ENCODE peak calls at places on chromosomes 13 and 19, in eight cellular contexts. H is Peyer's patch, N is GM23338, I is psoas muscle, G is neural progenitor cell, J is colonic mucosa, B is heart right ventricle, K is testis. P is an unnamed sample. For H3K4me1 and H3K27me3, the result is how much of the 10 kb centered on the place peaks cover.

GRCh38 chr19:48915757-48916156 is 15.6 kb downstream of the NUCB1 start:
- DNase-seq in B (no peak), G (no peak), N (no peak), H (no peak), I (no peak), K (no peak), J (no peak), P (no peak)

GRCh38 chr19:30070198-30070969 is 128.3 kb downstream of the URI1 start:
- DNase-seq in G (peak), I (no peak), K (no peak), B (no peak), N (no peak), H (peak), J (no peak), P (no peak)

GRCh38 chr13:108924154-108924940 is 294.9 kb downstream of the MYO16 start:
- DNase-seq in G (no peak), H (no peak), N (no peak), K (no peak), B (no peak), J (no peak), I (no peak), P (no peak)

GRCh38 chr13:79533781-79534400 is 52.9 kb downstream of the NDFIP2 start:
- DNase-seq in H (no peak), J (no peak), I (no peak), K (no peak), N (no peak), G (no peak), B (no peak), P (no peak)

GRCh38 chr13:45108716-45109706 is 11.3 kb upstream of the GTF2F2 start:
- DNase-seq in G (no peak), N (peak), I (peak), H (peak), K (peak), B (no peak), J (no peak), P (no peak)

GRCh38 chr13:64007334-64007733 is 2591.7 kb upstream of the PCDH20 start:
- DNase-seq in J (no peak), H (no peak), I (no peak), B (no peak), K (no peak), G (no peak), N (no peak), P (no peak)

GRCh38 chr19:6216996-6217751 is 62.6 kb downstream of the MLLT1 start:
- DNase-seq in K (peak), G (peak), J (no peak), I (no peak), B (peak), N (peak), H (no peak), P (no peak)

GRCh38 chr13:69623973-69624372 is 483.7 kb upstream of the ATXN8OS start:
- DNase-seq in B (no peak), I (no peak), N (no peak), K (no peak), H (no peak), G (no peak), J (no peak), P (no peak)

GRCh38 chr19:10639836-10640235 is 14.3 kb upstream of the ILF3 start:
- DNase-seq in G (no peak), N (no peak), K (no peak), I (no peak), B (no peak), H (no peak), J (no peak), P (no peak)

GRCh38 chr13:112705286-112705685 is 15.4 kb downstream of the ATP11A start:
- DNase-seq in G (no peak), I (no peak), N (no peak), J (no peak), H (peak), B (no peak), K (no peak), P (no peak)

GRCh38 chr13:83878691-83879410 is 3.4 kb downstream of the SLITRK1 start:
- DNase-seq in J (no peak), I (no peak), N (peak), H (no peak), G (peak), K (no peak), B (no peak), P (no peak)

GRCh38 chr19:10452726-10453620 is 32.6 kb downstream of the PDE4A start:
- DNase-seq in K (peak), B (no peak), I (no peak), H (no peak), J (no peak), G (no peak), N (no peak), P (no peak)

GRCh38 chr19:45424191-45425058 is 708 bp upstream of the ERCC1 start:
- DNase-seq in N (peak), J (peak), I (peak), B (peak), K (peak), H (peak), G (peak), P (peak)

GRCh38 chr13:58018020-58018419 is 386.5 kb downstream of the PCDH17 start:
- DNase-seq in H (no peak), K (no peak), J (no peak), G (no peak), N (no peak), I (no peak), B (no peak), P (no peak)

GRCh38 chr13:105342421-105342820 is 1193.0 kb downstream of the EFNB2 start:
- DNase-seq in N (no peak), G (no peak), B (no peak), I (no peak), H (no peak), K (no peak), J (no peak), P (no peak)

GRCh38 chr13:63425131-63425530 is 2009.5 kb upstream of the PCDH20 start:
- DNase-seq in K (no peak), G (no peak), B (no peak), J (no peak), N (no peak), H (no peak), I (no peak), P (no peak)

GRCh38 chr13:62320129-62320724 is 904.6 kb upstream of the PCDH20 start:
- DNase-seq in I (no peak), N (peak), G (peak), K (no peak), H (no peak), B (no peak), J (no peak), P (no peak)

GRCh38 chr19:31413353-31413752 is 64.1 kb upstream of the TSHZ3 start:
- DNase-seq in H (no peak), B (no peak), K (no peak), G (no peak), I (no peak), J (no peak), N (no peak), P (no peak)

GRCh38 chr13:24178847-24179845 is 18.6 kb downstream of the SPATA13 start:
- DNase-seq in I (no peak), G (no peak), N (no peak), J (no peak), B (no peak), H (no peak), K (no peak), P (no peak)

GRCh38 chr19:47699360-47699917 is 13.8 kb upstream of the EHD2 start:
- DNase-seq in I (peak), K (peak), G (peak), H (peak), N (peak), J (peak), B (no peak), P (no peak)

GRCh38 chr13:30112602-30113435 is 194.5 kb downstream of the KATNAL1 start:
- DNase-seq in G (peak), B (peak), N (peak), H (peak), I (peak), J (peak), K (peak), P (peak)

GRCh38 chr13:64371461-64371860 is 2858.7 kb downstream of the PCDH9 start:
- DNase-seq in K (no peak), I (no peak), J (no peak), H (no peak), G (no peak), B (no peak), N (no peak), P (no peak)

GRCh38 chr13:105202384-105202783 is 1333.1 kb downstream of the EFNB2 start:
- DNase-seq in I (no peak), N (peak), K (no peak), H (no peak), J (no peak), B (no peak), G (peak), P (no peak)

GRCh38 chr13:99346328-99347070 is 39.3 kb upstream of the GPR183 start:
- DNase-seq in I (no peak), K (no peak), B (no peak), J (no peak), G (no peak), N (no peak), H (no peak), P (no peak)

GRCh38 chr13:99345345-99345744 is 38.1 kb upstream of the GPR183 start:
- DNase-seq in I (no peak), N (no peak), B (no peak), H (no peak), K (no peak), J (no peak), G (no peak), P (no peak)

GRCh38 chr13:99347911-99348451 is 40.8 kb upstream of the GPR183 start:
- DNase-seq in H (no peak), G (no peak), N (no peak), K (no peak), B (no peak), I (no peak), J (no peak), P (no peak)

GRCh38 chr13:99344610-99345208 is 37.5 kb upstream of the GPR183 start:
- DNase-seq in I (no peak), J (no peak), G (no peak), K (no peak), H (no peak), B (no peak), N (no peak), P (no peak)

DNA sequence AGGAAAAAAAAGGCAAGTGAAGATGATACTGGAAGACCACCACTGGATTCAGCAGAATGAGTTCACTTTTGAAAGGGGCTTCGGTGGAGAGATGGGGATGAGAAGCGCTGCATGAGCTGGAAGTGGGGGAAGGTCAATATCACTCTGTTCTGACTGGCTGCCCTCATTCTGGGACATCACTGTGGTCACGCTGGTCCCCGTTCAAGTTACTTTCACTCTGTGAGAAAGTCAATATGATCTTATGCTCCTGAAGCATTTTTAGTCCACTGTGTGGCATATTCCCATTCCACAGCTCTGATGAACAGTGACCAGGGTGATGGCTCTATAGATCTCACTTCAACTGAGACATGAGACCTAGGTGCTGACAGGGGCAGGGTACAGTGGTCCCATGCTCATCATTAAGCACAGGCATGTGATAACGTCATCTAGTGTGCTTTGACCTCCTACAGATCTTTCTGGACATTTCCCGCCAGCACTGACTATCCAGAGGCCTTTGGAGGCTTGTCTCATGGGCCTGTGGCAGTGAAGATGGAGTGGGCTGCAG is 40.2 kb upstream of the GPR183 start:
- DNase-seq in I (no peak), J (no peak), H (no peak), K (no peak), G (no peak), B (no peak), N (no peak), P (no peak)
- H3K4me1 ChIP-seq in I (under half), J (under half), H (under half), K (under half), G (under half), B (under half), N (under half), P (under half)

DNA sequence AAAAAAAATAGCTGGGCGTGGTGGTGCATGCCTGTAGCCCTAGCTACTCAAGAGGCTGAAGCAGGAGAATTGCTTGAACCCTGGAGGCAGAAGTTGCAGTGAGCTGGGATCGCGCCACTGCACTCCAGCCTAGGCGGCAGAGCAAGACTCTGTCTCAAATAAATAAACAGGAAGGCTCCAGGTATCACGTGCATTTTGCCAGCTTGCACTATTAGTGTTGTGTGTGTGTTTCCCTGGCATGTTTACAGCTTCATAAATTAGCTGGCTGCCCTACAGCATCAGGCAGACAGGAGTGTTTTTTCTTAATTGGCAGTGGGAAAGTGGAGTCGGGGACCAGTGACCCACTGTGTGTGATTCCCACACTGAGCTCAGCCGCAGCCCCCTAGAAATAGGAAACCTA is 32.6 kb downstream of the SHISA2 start:
- DNase-seq in H (no peak), G (no peak), I (no peak), K (no peak), N (no peak), J (no peak), B (no peak), P (no peak)
- H3K27me3 ChIP-seq in H (under half), G (under half), I (under half), K (under half), N (under half), J (under half), B (under half), P (under half)

GRCh38 chr13:111153279-111153976 is 38.3 kb downstream of the ARHGEF7 start:
- DNase-seq in H (peak), J (peak), B (peak), K (peak), G (peak), I (peak), N (peak), P (peak)
- TF ChIP-seq CTCF in H (no peak), J (no peak), B (peak), K (peak), G (peak), I (peak), N (peak), P (peak)

DNA sequence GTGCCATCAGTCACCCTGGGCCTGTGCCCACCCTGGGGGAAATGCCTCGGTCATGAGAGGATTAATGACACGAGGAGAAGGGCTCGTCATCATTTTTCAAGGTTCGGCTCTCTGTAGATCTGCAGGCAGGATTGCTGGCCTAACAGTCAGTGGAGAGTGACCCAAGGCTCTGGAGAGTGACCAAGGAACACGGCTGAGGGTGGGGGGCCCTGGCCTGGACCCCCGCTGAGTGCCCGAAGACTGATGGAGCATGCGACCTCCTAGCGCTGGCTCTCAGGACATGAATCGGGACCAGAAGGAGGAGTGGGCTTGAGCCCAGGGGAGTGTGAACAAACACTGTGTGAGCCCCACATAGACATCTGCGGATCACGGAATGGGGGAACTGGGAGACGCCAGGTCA is 15.1 kb upstream of the KCTD15 start:
- DNase-seq in G (no peak), K (no peak), I (no peak), J (no peak), B (no peak), H (no peak), N (no peak), P (no peak)
- H3K4me1 ChIP-seq in G (under half), K (under half), I (under half), J (under half), B (under half), H (under half), N (under half), P (under half)

GRCh38 chr13:21925720-21926119 is 254.8 kb downstream of the FGF9 start:
- DNase-seq in H (no peak), J (no peak), N (peak), B (no peak), K (no peak), I (no peak), G (no peak), P (no peak)
- H3K27me3 ChIP-seq in H (under half), J (under half), N (under half), B (under half), K (under half), I (under half), G (under half), P (under half)

DNA sequence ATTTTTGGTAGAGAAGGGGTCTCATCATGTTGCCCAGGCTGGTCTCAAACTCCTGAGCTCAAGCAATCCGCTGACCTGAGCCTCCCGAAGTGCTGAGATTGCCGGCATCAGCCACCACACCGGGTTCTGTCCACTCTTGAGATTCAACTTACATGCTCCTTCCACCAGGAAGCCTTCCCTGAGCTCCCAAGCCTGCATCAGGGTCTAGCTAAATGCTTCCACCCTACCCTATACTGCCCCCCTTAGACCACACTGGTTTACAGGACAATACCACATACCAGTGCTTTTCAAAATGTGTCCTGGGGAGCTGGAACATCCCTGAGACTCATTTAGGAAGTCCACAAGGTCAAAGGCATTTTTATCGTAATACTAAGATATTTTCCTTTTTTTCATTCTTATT is 15.1 kb upstream of the CACNG8 start:
- DNase-seq in H (no peak), K (no peak), I (no peak), N (peak), B (no peak), J (no peak), G (peak), P (no peak)
- TF ChIP-seq CTCF in H (no peak), K (no peak), I (no peak), N (peak), B (no peak), J (no peak), G (peak), P (no peak)

DNA sequence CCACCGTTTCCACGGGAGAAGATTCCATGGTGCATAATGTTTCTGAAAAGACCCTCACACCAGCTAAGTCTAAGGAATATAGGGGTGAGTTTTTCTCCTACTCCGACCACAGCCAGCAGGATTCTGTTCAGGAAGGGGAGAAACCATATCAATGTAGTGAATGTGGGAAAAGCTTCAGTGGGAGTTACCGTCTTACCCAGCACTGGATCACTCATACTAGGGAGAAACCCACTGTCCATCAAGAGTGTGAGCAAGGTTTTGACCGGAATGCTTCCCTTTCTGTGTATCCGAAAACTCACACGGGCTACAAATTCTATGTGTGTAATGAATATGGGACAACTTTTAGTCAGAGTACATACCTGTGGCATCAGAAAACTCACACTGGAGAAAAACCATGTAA is 19.1 kb downstream of the ZNF473 start:
- DNase-seq in G (no peak), B (no peak), H (no peak), J (no peak), I (no peak), K (no peak), N (no peak), P (no peak)
- H3K4me1 ChIP-seq in G (under half), B (under half), H (under half), J (under half), I (under half), K (under half), N (under half), P (under half)

DNA sequence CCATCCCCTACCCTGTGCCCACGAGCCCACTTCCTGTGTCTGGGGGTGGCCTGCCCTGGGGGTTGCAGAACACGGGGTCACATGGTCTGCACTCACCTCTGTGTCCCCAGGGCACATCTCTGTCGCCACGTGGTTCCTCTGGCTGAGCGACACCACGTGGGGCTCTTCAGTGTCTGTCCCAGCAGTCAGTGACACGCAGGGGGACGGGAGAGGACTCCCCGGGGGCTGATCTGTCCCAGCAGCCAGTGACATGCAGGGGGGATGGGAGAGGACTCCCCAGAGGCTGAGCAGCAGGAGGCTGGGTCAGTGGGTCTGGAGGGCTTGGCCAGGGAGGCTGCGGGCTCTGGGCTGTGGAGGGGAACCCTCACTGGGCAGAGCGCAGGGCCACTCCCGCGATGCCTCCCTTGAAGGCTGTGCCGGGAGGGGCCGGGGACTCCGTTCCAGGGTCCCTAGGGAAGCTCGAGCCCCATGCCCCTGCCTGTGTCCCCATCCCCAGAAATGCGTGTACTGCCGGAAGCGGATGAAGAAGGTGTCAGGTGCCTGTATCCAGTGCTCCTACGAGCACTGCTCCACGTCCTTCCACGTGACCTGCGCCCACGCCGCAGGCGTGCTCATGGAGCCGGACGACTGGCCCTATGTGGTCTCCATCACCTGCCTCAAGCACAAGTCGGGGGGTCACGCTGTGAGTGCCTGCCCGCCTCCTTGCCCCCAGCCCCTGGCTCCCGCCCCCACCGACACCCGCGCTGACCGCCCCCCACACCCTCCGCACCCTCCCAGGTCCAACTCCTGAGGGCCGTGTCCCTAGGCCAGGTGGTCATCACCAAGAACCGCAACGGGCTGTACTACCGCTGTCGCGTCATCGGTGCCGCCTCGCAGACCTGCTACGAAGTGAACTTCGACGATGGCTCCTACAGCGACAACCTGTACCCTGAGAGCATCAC is 174.8 kb downstream of the KDM4B start:
- DNase-seq in G (no peak), J (no peak), K (no peak), N (no peak), H (peak), I (peak), B (peak), P (peak)
- H3K27me3 ChIP-seq in G (under half), J (under half), K (under half), N (under half), H (under half), I (under half), B (under half), P (under half)

GRCh38 chr19:12769689-12770088 is 5.7 kb downstream of the HOOK2 start:
- DNase-seq in H (peak), J (peak), K (peak), G (peak), B (no peak), N (peak), I (no peak), P (no peak)
- TF ChIP-seq CTCF in H (peak), J (no peak), K (no peak), G (no peak), B (no peak), N (peak), I (no peak), P (no peak)